ENCODE peak calls at places on chromosomes 12 and 14, in four cellular contexts. L is mucosa of gallbladder, Y is T47D, O is ureter. X is an unnamed sample.

GRCh38 chr12:102757154-102757873 is 159.7 kb downstream of the PAH start:
- DNase-seq in L (no peak), O (no peak), Y (no peak), X (no peak)

GRCh38 chr14:102212356-102212755 is 72.7 kb downstream of the WDR20 start:
- DNase-seq in L (no peak), Y (no peak), O (no peak), X (no peak)

GRCh38 chr14:21054123-21054767 is 3.4 kb upstream of the RNASE8 start:
- DNase-seq in L (peak), O (no peak), Y (no peak), X (peak)

GRCh38 chr14:96805906-96806305 is 8.7 kb downstream of the VRK1 start:
- DNase-seq in L (no peak), O (no peak), Y (no peak), X (peak)

GRCh38 chr12:76957306-76957705 is 78.5 kb upstream of the CSRP2 start:
- DNase-seq in Y (no peak), L (no peak), O (no peak), X (no peak)

GRCh38 chr12:109900752-109901580 is 892 bp downstream of the TCHP start:
- DNase-seq in L (no peak), Y (no peak), O (no peak), X (no peak)

GRCh38 chr14:102362084-102362483 is 606 bp downstream of the CINP start:
- DNase-seq in Y (peak), O (no peak), L (no peak), X (no peak)

GRCh38 chr14:85762523-85762922 is 232.6 kb downstream of the FLRT2 start:
- DNase-seq in Y (no peak), O (no peak), L (no peak), X (no peak)

GRCh38 chr12:62396750-62397149 is 69.9 kb upstream of the MON2 start:
- DNase-seq in Y (no peak), O (no peak), L (no peak), X (no peak)

X was measured in transverse colon.